ENCODE peak calls at places on chromosomes 13 and 19, in six cellular contexts. L is GM13977, J is body of pancreas, C is lower lobe of right lung, E is WTC11, K is Calu3. U is an unnamed sample.

GRCh38 chr13:35994131-35994966 is 136.8 kb downstream of the DCLK1 start:
- DNase-seq in K (no peak), C (no peak), L (no peak), J (peak), E (no peak), U (no peak)

GRCh38 chr13:33401238-33401637 is 115.7 kb upstream of the STARD13 start:
- DNase-seq in K (no peak), C (peak), L (no peak), E (no peak), J (no peak), U (no peak)

GRCh38 chr19:35229601-35230000 is 1.1 kb upstream of the FAM187B start:
- DNase-seq in J (no peak), L (no peak), K (no peak), E (no peak), C (no peak), U (no peak)

GRCh38 chr13:40026741-40027140 is 371.3 kb downstream of the COG6 start:
- DNase-seq in K (no peak), C (no peak), E (no peak), J (no peak), L (peak), U (peak)

GRCh38 chr13:49690133-49690989 is 925 bp downstream of the EBPL start:
- DNase-seq in E (no peak), L (peak), K (peak), C (no peak), J (peak), U (no peak)

GRCh38 chr13:30422056-30422914 is at the start of gene UBE2L5:
- DNase-seq in L (peak), E (no peak), K (peak), C (peak), J (peak), U (peak)

GRCh38 chr19:15399234-15399515 is 19.6 kb upstream of the AKAP8 start:
- DNase-seq in E (no peak), J (no peak), K (no peak), C (no peak), L (no peak), U (peak)

GRCh38 chr13:20558982-20559381 is 8.0 kb upstream of the IFT88 start:
- DNase-seq in E (no peak), K (no peak), C (no peak), L (no peak), J (no peak), U (no peak)

GRCh38 chr13:43200307-43200706 is 176.9 kb downstream of the DNAJC15 start:
- DNase-seq in K (no peak), E (no peak), J (no peak), C (no peak), L (no peak), U (no peak)

GRCh38 chr19:48844472-48844871 is 8.2 kb upstream of the HSD17B14 start:
- DNase-seq in E (no peak), K (no peak), J (no peak), L (no peak), C (no peak), U (no peak)

GRCh38 chr19:18940791-18941627 is at the start of gene HOMER3:
- DNase-seq in L (peak), C (peak), K (peak), E (peak), J (peak), U (peak)

GRCh38 chr19:31430381-31430780 is 81.1 kb upstream of the TSHZ3 start:
- DNase-seq in J (no peak), L (no peak), C (no peak), K (no peak), E (no peak), U (no peak)

GRCh38 chr13:112172641-112173171 is 105.8 kb downstream of the SOX1 start:
- DNase-seq in K (no peak), C (no peak), E (no peak), J (no peak), L (no peak), U (no peak)

GRCh38 chr13:27043013-27043412 is 128.6 kb downstream of the USP12 start:
- DNase-seq in J (peak), C (no peak), K (peak), E (no peak), L (no peak), U (no peak)

GRCh38 chr13:47215741-47216140 is 318.9 kb upstream of the HTR2A start:
- DNase-seq in E (no peak), L (no peak), C (no peak), J (no peak), K (peak), U (no peak)

GRCh38 chr19:3383121-3383722 is 16.8 kb downstream of the NFIC start:
- DNase-seq in K (no peak), C (no peak), E (no peak), L (no peak), J (no peak), U (no peak)

GRCh38 chr19:35090160-35090794 is 25.3 kb upstream of the FXYD3 start:
- DNase-seq in J (peak), C (no peak), E (peak), K (peak), L (peak), U (peak)

GRCh38 chr19:38049105-38049649 is 142.2 kb downstream of the SIPA1L3 start:
- DNase-seq in C (no peak), J (no peak), K (no peak), E (no peak), L (peak), U (peak)

GRCh38 chr19:44570984-44571684 is 41.7 kb upstream of the CEACAM20 start:
- DNase-seq in K (peak), C (no peak), J (peak), E (peak), L (peak), U (peak)

GRCh38 chr13:97259787-97260641 is 37.9 kb downstream of the MBNL2 start:
- DNase-seq in E (no peak), C (no peak), K (no peak), J (no peak), L (no peak), U (no peak)

GRCh38 chr19:18857223-18857622 is 25.5 kb downstream of the UPF1 start:
- DNase-seq in J (no peak), E (no peak), L (no peak), C (no peak), K (no peak), U (no peak)

GRCh38 chr13:20206836-20207235 is 14.1 kb upstream of the GJB2 start:
- DNase-seq in E (no peak), K (no peak), C (no peak), L (no peak), J (no peak), U (no peak)

GRCh38 chr19:18417250-18418033 is 1.8 kb upstream of the SSBP4 start:
- DNase-seq in J (peak), C (peak), L (peak), K (peak), E (peak), U (peak)

GRCh38 chr19:18763674-18764590 is 27.2 kb downstream of the COMP start:
- DNase-seq in K (no peak), E (no peak), C (peak), J (no peak), L (no peak), U (no peak)

GRCh38 chr13:94656766-94657165 is 55.1 kb downstream of the GPR180 start:
- DNase-seq in C (no peak), J (no peak), E (no peak), K (no peak), L (peak), U (peak)
- TF ChIP-seq CTCF in C (no peak), J (no peak), E (no peak), K (no peak), L (no peak), U (no peak)

GRCh38 chr13:114016321-114017027 is 42.6 kb upstream of the C13orf46 start:
- DNase-seq in L (no peak), E (no peak), K (no peak), C (no peak), J (no peak), U (no peak)

GRCh38 chr13:114018461-114019055 is 44.7 kb upstream of the C13orf46 start:
- DNase-seq in C (no peak), E (no peak), K (no peak), L (no peak), J (no peak), U (no peak)

GRCh38 chr13:114017966-114018365 is 44.1 kb upstream of the C13orf46 start:
- DNase-seq in K (no peak), J (no peak), L (no peak), E (no peak), C (no peak), U (no peak)

GRCh38 chr13:114015608-114016295 is 41.9 kb upstream of the C13orf46 start:
- DNase-seq in C (no peak), E (no peak), L (no peak), J (peak), K (no peak), U (no peak)

GRCh38 chr13:114017028-114017630 is 43.3 kb upstream of the C13orf46 start:
- DNase-seq in L (no peak), K (no peak), E (peak), C (no peak), J (no peak), U (no peak)
- TF ChIP-seq CTCF in L (no peak), K (no peak), E (no peak), C (no peak), J (no peak), U (no peak)

DNA sequence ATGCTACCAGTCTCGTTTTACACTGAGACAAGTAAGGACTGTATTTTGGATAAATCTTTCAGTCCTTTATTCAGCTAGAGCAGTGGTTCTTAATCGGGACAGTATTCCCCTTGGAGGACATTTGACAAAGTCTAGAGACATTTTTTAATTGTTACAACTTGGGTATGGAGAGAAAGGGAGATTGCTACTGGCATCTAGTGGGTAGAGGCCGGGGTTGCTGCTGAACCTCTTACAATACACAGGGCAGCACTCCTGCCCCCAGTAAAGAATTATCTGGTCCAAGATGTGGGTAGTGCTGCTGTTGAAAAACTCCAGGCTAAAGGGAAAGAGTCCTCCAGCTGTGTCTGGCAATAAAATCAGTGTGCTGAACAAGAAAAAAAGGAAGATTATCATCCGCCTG is 334.8 kb downstream of the SLC7A1 start:
- DNase-seq in J (no peak), C (no peak), K (no peak), L (no peak), E (no peak), U (no peak)
- TF ChIP-seq CTCF in J (no peak), C (no peak), K (no peak), L (peak), E (no peak), U (peak)

GRCh38 chr19:10654610-10655456 is 687 bp downstream of the ILF3 start:
- DNase-seq in J (peak), K (peak), L (peak), C (peak), E (peak), U (peak)

GRCh38 chr19:10653482-10653731 is 739 bp upstream of the ILF3 start:
- DNase-seq in J (no peak), K (no peak), E (no peak), L (no peak), C (no peak), U (no peak)

GRCh38 chr19:10651821-10652220 is 2.3 kb upstream of the ILF3 start:
- DNase-seq in E (no peak), L (no peak), C (no peak), J (no peak), K (no peak), U (no peak)

GRCh38 chr19:10653732-10654609 is at the start of gene ILF3:
- DNase-seq in C (peak), K (peak), J (peak), E (peak), L (peak), U (peak)

GRCh38 chr19:10655457-10656312 is 1.5 kb downstream of the ILF3 start:
- DNase-seq in J (peak), K (peak), C (no peak), L (no peak), E (no peak), U (no peak)
- TF ChIP-seq CTCF in J (no peak), K (no peak), C (no peak), L (no peak), E (no peak), U (peak)

GRCh38 chr19:49861541-49862410 is 5.6 kb downstream of the PNKP start:
- DNase-seq in K (no peak), C (peak), E (no peak), J (peak), L (no peak), U (no peak)

GRCh38 chr19:49861127-49861526 is 6.2 kb downstream of the PNKP start:
- DNase-seq in C (peak), J (peak), E (peak), L (no peak), K (peak), U (no peak)

GRCh38 chr19:49863935-49864320 is 3.4 kb downstream of the PNKP start:
- DNase-seq in K (no peak), E (no peak), C (no peak), L (no peak), J (no peak), U (no peak)

GRCh38 chr19:49863254-49863934 is 4.0 kb downstream of the PNKP start:
- DNase-seq in K (no peak), L (no peak), J (peak), C (no peak), E (no peak), U (no peak)

DNA sequence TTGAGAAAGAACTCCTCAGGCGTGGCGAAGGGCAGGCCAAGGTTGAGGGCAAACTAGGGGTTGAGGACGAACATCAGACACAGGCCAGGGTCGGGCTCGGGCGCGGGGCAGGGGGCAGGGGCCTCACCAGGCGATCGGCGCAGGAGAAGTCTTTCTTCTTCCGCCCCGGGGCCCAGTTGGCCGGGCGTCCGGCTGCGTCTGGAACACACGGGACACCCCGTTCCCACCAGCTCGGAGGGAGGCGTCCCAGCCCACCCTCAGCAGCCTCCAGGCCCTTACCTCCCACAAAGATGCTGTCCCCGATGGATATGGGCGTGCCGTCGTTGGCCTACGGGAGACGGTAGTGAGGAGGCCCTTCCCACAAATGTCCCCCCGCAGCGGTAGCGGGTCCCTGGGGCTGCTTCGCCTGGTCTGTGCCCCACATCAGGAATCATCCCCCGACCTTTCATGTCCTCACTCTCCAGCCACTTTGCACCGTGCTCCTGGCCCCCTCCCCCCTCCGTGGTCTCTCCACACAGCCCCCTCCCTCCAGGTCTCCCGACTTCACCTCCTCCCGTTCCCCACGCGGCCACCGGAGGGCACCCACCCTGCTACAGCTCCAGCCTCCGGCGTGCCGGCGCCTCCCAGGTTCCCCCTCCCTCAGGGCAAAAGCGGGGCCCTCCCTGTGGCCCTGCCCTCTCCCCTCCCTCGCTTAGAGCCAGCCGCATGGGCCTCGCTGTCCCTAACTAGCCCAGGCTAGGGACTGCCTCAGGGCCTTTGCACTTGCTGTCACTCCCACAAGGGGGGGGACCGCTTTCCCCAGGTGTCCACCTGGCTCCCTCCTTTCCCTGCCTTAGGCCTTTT is 4.7 kb downstream of the PNKP start:
- DNase-seq in J (peak), K (peak), C (peak), L (no peak), E (peak), U (no peak)
- TF ChIP-seq CTCF in J (no peak), K (no peak), C (no peak), L (peak), E (no peak), U (peak)

DNA sequence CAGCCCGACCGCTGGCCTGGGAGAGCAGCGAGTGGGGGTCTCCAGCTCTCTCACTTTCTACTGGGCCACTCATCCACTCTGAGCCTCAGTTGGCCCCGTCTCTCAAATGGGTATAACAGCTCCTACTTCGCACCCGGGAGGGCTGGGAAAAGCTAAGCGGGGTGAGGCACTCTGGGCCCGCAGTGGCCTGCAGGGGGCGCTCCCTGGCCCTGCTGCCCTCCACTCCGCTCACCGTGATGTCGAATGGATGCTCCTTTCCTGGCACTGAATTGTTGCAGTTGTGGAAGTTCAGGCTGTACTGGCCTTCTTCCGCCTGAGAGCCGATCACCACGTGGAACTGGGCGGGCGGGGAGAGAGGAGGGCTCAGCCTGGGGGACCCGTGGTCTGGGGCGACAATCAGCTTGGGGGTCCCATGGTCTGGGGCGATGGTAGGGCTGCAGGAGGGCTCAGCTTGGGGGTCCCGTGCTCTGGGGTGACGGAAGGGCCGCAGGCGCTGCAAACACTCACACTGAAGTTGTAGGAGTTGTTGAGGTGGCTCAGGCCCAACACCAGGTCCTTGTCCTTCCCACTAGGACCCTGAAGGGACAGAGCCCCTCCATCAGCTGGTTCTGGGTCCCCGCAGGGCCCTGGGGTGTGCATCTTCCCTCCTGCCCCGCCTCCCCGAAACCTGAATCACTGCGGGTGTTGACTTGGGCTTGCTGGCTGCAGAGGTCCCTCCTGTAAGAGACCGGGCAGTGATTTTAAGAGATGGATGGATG is 3.9 kb downstream of the GPR108 start:
- DNase-seq in L (no peak), K (no peak), C (peak), J (no peak), E (peak), U (no peak)
- TF ChIP-seq CTCF in L (peak), K (no peak), C (peak), J (no peak), E (peak), U (peak)

DNA sequence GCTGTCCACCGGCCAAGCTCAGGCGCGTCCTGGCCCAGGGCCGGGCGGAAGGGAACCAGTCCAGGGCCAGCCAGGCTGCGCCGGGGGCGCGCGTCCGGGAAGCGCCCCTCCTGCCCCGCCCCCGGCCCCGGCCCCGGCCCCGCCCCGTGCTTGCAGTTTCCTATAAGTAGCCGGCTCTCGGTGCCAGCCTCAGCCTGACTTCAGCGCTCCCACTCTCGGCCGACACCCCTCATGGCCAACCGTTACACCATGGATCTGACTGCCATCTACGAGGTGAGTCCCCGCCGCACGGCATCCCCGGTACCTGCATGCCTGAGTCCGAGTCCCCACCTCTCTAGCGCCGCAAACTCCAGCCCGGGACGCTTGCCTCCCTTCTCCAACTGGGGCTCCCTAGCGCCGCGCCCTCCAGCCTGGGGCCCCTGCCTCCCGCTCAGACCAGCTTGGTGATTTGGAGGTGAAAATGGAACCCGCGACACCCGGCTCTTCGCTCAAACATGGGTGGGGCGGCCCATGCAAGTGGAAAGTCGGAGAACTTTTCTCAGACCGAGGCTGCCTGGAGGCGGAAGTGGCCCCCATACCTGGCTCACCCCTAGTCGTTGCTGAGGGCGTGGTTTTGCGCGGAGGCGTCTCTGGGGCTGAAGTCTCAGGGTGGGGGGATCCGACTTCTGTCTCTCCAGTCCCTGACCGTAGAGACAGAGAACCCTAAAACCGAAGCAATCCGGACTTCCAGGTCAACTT is at the start of gene ZFP36:
- DNase-seq in E (peak), J (peak), C (peak), K (peak), L (peak), U (peak)
- TF ChIP-seq CTCF in E (no peak), J (no peak), C (no peak), K (no peak), L (peak), U (no peak)

GRCh38 chr19:46372901-46373572 is 26.1 kb downstream of the PPP5C start:
- DNase-seq in L (no peak), K (peak), J (peak), E (peak), C (no peak), U (no peak)
- TF ChIP-seq CTCF in L (no peak), K (peak), J (no peak), E (peak), C (no peak), U (no peak)

DNA sequence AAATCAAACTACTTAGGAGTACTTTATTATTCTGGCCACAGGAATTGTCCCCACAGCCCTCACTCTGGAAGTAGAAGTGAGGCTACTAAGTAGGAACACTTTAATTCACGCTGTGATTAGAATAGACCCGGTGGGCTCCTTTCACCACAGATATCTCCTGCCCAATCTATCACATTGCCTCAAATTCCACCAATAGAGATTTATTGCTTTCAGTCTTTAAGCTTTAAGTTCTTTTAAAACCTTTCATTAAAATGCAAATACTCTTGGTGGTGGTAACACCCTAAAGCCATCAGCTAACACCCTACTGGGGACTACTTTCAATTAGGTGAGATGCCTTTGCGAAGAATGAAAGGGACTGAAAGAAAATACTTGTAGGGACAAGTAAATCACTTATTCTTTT is 181.9 kb downstream of the DACH1 start:
- DNase-seq in L (no peak), K (no peak), E (no peak), C (no peak), J (no peak), U (no peak)
- TF ChIP-seq CTCF in L (no peak), K (no peak), E (no peak), C (no peak), J (no peak), U (no peak)